ENCODE peak calls at places on chromosomes 3 and 15, in five cellular contexts. One of them, this sample, is unnamed.
A peak's percentile ranks its signal among the peaks of the same experiment; 100 is the strongest.

GRCh38 chr15:74958320-74958907 is 1.8 kb upstream of the RPP25 start:
- DNase-seq in RPMI7951: peak; percentile 79
- DNase-seq in NCI-H1105: no peak
- DNase-seq in activated CD8-positive, alpha-beta memory T cell treated with anti-CD3 and anti-CD28 coated beads for 48 hours: no peak
- DNase-seq in KG1: no peak
- DNase-seq in this sample: peak; percentile 30

GRCh38 chr15:71800835-71801745 is 9.3 kb upstream of the NR2E3 start:
- DNase-seq in RPMI7951: peak; percentile 71
- DNase-seq in NCI-H1105: peak; percentile 53
- DNase-seq in activated CD8-positive, alpha-beta memory T cell treated with anti-CD3 and anti-CD28 coated beads for 48 hours: no peak
- DNase-seq in KG1: peak; percentile 60
- DNase-seq in this sample: peak; percentile 61

GRCh38 chr15:58361291-58361759 is 70.5 kb upstream of the LIPC start:
- DNase-seq in RPMI7951: peak; percentile 67
- DNase-seq in NCI-H1105: no peak
- DNase-seq in activated CD8-positive, alpha-beta memory T cell treated with anti-CD3 and anti-CD28 coated beads for 48 hours: no peak
- DNase-seq in KG1: no peak
- DNase-seq in this sample: peak; percentile 14

GRCh38 chr3:130517541-130517940 is 564 bp downstream of the COL6A6 start:
- DNase-seq in RPMI7951: no peak
- DNase-seq in NCI-H1105: no peak
- DNase-seq in activated CD8-positive, alpha-beta memory T cell treated with anti-CD3 and anti-CD28 coated beads for 48 hours: no peak
- DNase-seq in KG1: no peak
- DNase-seq in this sample: no peak

GRCh38 chr3:136075218-136075808 is 109.8 kb downstream of the PPP2R3A start:
- DNase-seq in RPMI7951: peak; percentile 70
- DNase-seq in NCI-H1105: peak; percentile 81
- DNase-seq in activated CD8-positive, alpha-beta memory T cell treated with anti-CD3 and anti-CD28 coated beads for 48 hours: peak; percentile 47
- DNase-seq in KG1: peak; percentile 74
- DNase-seq in this sample: peak; percentile 86

GRCh38 chr3:52827441-52827840 is 3.0 kb downstream of the ITIH4 start:
- DNase-seq in RPMI7951: peak; percentile 59
- DNase-seq in NCI-H1105: no peak
- DNase-seq in activated CD8-positive, alpha-beta memory T cell treated with anti-CD3 and anti-CD28 coated beads for 48 hours: no peak
- DNase-seq in KG1: no peak
- DNase-seq in this sample: no peak

GRCh38 chr3:174002543-174002942 is 605.0 kb downstream of the NLGN1 start:
- DNase-seq in RPMI7951: no peak
- DNase-seq in NCI-H1105: no peak
- DNase-seq in activated CD8-positive, alpha-beta memory T cell treated with anti-CD3 and anti-CD28 coated beads for 48 hours: no peak
- DNase-seq in KG1: no peak
- DNase-seq in this sample: no peak

GRCh38 chr15:58770519-58770856 is 614 bp upstream of the MINDY2 start:
- DNase-seq in RPMI7951: no peak
- DNase-seq in NCI-H1105: peak; percentile 53
- DNase-seq in activated CD8-positive, alpha-beta memory T cell treated with anti-CD3 and anti-CD28 coated beads for 48 hours: no peak
- DNase-seq in KG1: peak; percentile 93
- DNase-seq in this sample: no peak

GRCh38 chr3:37901721-37902120 is 40.0 kb downstream of the CTDSPL start:
- DNase-seq in RPMI7951: no peak
- DNase-seq in NCI-H1105: no peak
- DNase-seq in activated CD8-positive, alpha-beta memory T cell treated with anti-CD3 and anti-CD28 coated beads for 48 hours: no peak
- DNase-seq in KG1: no peak
- DNase-seq in this sample: no peak

GRCh38 chr15:42289166-42289565 is 15.9 kb upstream of the TMEM87A start:
- DNase-seq in RPMI7951: no peak
- DNase-seq in NCI-H1105: no peak
- DNase-seq in activated CD8-positive, alpha-beta memory T cell treated with anti-CD3 and anti-CD28 coated beads for 48 hours: no peak
- DNase-seq in KG1: no peak
- DNase-seq in this sample: no peak

This sample was measured in DMS79 treated with DMSO at 0.1 percent for 48 hours.